ENCODE peak calls at places on chromosomes 11 and 22, in five cellular contexts. L is hippocampal formation, I is upper lobe of right lung, V is activated B cell treated with CpG ODN at 0.5 μM for 24 hours, S is amygdala. D is an unnamed sample.

GRCh38 chr11:12769834-12770345 is 95.7 kb downstream of the TEAD1 start:
- DNase-seq in V (no peak), S (no peak), I (no peak), L (no peak), D (no peak)

GRCh38 chr11:76560219-76560618 is 110.3 kb downstream of the LRRC32 start:
- DNase-seq in L (no peak), V (no peak), I (no peak), S (no peak), D (no peak)

GRCh38 chr11:120467627-120468026 is 43.9 kb upstream of the GRIK4 start:
- DNase-seq in L (no peak), S (no peak), V (no peak), I (no peak), D (no peak)

GRCh38 chr11:58301576-58301975 is 33.5 kb upstream of the OR10W1 start:
- DNase-seq in S (no peak), I (no peak), L (no peak), V (no peak), D (no peak)

GRCh38 chr22:45280995-45281394 is 3.8 kb upstream of the UPK3A start:
- DNase-seq in S (no peak), I (no peak), V (no peak), L (no peak), D (no peak)

GRCh38 chr11:124322356-124322755 is 2.4 kb upstream of the OR8D2 start:
- DNase-seq in I (no peak), V (no peak), L (no peak), S (no peak), D (no peak)

GRCh38 chr22:24450600-24450999 is 23.2 kb downstream of the ADORA2A start:
- DNase-seq in V (no peak), S (no peak), L (no peak), I (no peak), D (no peak)

GRCh38 chr11:125110506-125110905 is 920 bp downstream of the TMEM218 start:
- DNase-seq in S (no peak), L (no peak), I (no peak), V (no peak), D (no peak)

GRCh38 chr11:10666976-10667892 is 26.3 kb downstream of the IRAG1 start:
- DNase-seq in S (no peak), L (no peak), V (no peak), I (no peak), D (no peak)

GRCh38 chr22:48948575-48949170 is 879.0 kb downstream of the BRD1 start:
- DNase-seq in V (no peak), I (peak), S (no peak), L (no peak), D (no peak)

GRCh38 chr11:44927174-44927661 is 23.5 kb downstream of the TP53I11 start:
- DNase-seq in L (peak), V (peak), S (peak), I (peak), D (peak)

GRCh38 chr11:113201055-113201818 is 113.1 kb upstream of the TTC12 start:
- DNase-seq in I (no peak), L (no peak), S (no peak), V (no peak), D (no peak)

GRCh38 chr11:102587722-102588121 is 37.4 kb downstream of the MMP20 start:
- DNase-seq in V (no peak), L (no peak), I (no peak), S (no peak), D (no peak)

GRCh38 chr11:108239076-108239475 is 16.2 kb downstream of the ATM start:
- DNase-seq in I (no peak), S (no peak), L (no peak), V (no peak), D (no peak)

GRCh38 chr11:8671242-8671641 is 11.2 kb downstream of the TRIM66 start:
- DNase-seq in V (no peak), L (peak), S (no peak), I (no peak), D (no peak)

GRCh38 chr11:19577849-19578619 is 134.6 kb upstream of the NAV2 start:
- DNase-seq in S (no peak), V (no peak), I (no peak), L (peak), D (peak)

GRCh38 chr22:33894515-33894914 is 25.8 kb downstream of the LARGE1 start:
- DNase-seq in I (no peak), L (no peak), S (no peak), V (no peak), D (no peak)

GRCh38 chr11:103601230-103601846 is 435.1 kb upstream of the DDI1 start:
- DNase-seq in S (no peak), L (peak), V (no peak), I (no peak), D (no peak)

GRCh38 chr11:116879789-116880402 is 42.5 kb upstream of the APOA1 start:
- DNase-seq in L (peak), I (no peak), V (no peak), S (no peak), D (no peak)

GRCh38 chr11:2459796-2460531 is 15.2 kb downstream of the KCNQ1 start:
- DNase-seq in S (no peak), V (no peak), I (peak), L (no peak), D (no peak)

GRCh38 chr11:15893080-15893492 is 463.3 kb downstream of the SOX6 start:
- DNase-seq in V (no peak), S (no peak), L (no peak), I (no peak), D (no peak)

GRCh38 chr11:134988495-134988894 is 576.5 kb upstream of the B3GAT1 start:
- DNase-seq in V (no peak), S (no peak), I (no peak), L (no peak), D (no peak)

GRCh38 chr11:131122448-131122847 is 206.2 kb upstream of the SNX19 start:
- DNase-seq in I (no peak), V (no peak), S (no peak), L (no peak), D (no peak)

GRCh38 chr11:13388741-13389140 is 74.3 kb downstream of the BTBD10 start:
- DNase-seq in S (no peak), L (no peak), I (no peak), V (no peak), D (no peak)

GRCh38 chr22:30474683-30475424 is 3.0 kb upstream of the SEC14L3 start:
- DNase-seq in I (no peak), L (no peak), V (no peak), S (no peak), D (no peak)

GRCh38 chr11:87491381-87491780 is 453.6 kb downstream of the TMEM135 start:
- DNase-seq in L (no peak), S (no peak), V (no peak), I (no peak), D (no peak)

GRCh38 chr11:22138264-22138663 is 54.6 kb upstream of the ANO5 start:
- DNase-seq in I (no peak), L (no peak), V (no peak), S (no peak), D (no peak)

GRCh38 chr22:19473578-19473977 is 5.4 kb downstream of the UFD1 start:
- DNase-seq in S (no peak), I (no peak), V (no peak), L (no peak), D (no peak)

GRCh38 chr11:8219257-8220021 is 44.2 kb downstream of the LMO1 start:
- DNase-seq in I (no peak), S (no peak), V (no peak), L (no peak), D (no peak)

GRCh38 chr11:69638941-69639681 is 1.8 kb upstream of the CCND1 start:
- DNase-seq in S (no peak), V (no peak), L (peak), I (peak), D (no peak)

GRCh38 chr22:40521046-40521445 is 115.5 kb downstream of the MRTFA start:
- DNase-seq in S (no peak), V (no peak), L (no peak), I (no peak), D (no peak)

GRCh38 chr22:21038405-21038804 is 6.0 kb upstream of the SLC7A4 start:
- DNase-seq in L (no peak), S (no peak), V (no peak), I (no peak), D (no peak)

GRCh38 chr11:13168281-13168680 is 109.3 kb upstream of the BMAL1 start:
- DNase-seq in S (no peak), V (no peak), I (no peak), L (no peak), D (no peak)

GRCh38 chr22:17303840-17304779 is 65.2 kb upstream of the CECR2 start:
- DNase-seq in V (peak), L (no peak), S (no peak), I (no peak), D (no peak)

GRCh38 chr22:29390270-29390669 is 1.9 kb upstream of the AP1B1 start:
- DNase-seq in I (no peak), S (no peak), L (no peak), V (no peak), D (no peak)

GRCh38 chr11:128767518-128767917 is 73.6 kb downstream of the FLI1 start:
- DNase-seq in V (no peak), S (no peak), I (no peak), L (no peak), D (no peak)

GRCh38 chr11:131868769-131869482 is 498.5 kb downstream of the NTM start:
- DNase-seq in I (no peak), L (no peak), S (no peak), V (no peak), D (no peak)

GRCh38 chr22:21450320-21450831 is 16.8 kb upstream of the TMEM191C start:
- DNase-seq in L (no peak), V (no peak), S (no peak), I (peak), D (no peak)